ENCODE peak calls at places on chromosomes 11 and 22, in eight cellular contexts. One of them, this sample, is unnamed.

GRCh38 chr11:119100246-119100959 is 1.2 kb downstream of the DPAGT1 start:
- DNase-seq in sciatic nerve: no peak
- DNase-seq in GM04503: no peak
- DNase-seq in activated CD8-positive, alpha-beta memory T cell treated with anti-CD3 and anti-CD28 coated beads for 1 hour: no peak
- DNase-seq in hepatocyte: peak
- DNase-seq in adrenal gland: no peak
- DNase-seq in heart right ventricle: no peak
- DNase-seq in heart left ventricle: no peak
- DNase-seq in this sample: no peak

GRCh38 chr11:113615098-113615497 is 91.0 kb downstream of the TMPRSS5 start:
- DNase-seq in sciatic nerve: no peak
- DNase-seq in GM04503: no peak
- DNase-seq in activated CD8-positive, alpha-beta memory T cell treated with anti-CD3 and anti-CD28 coated beads for 1 hour: no peak
- DNase-seq in hepatocyte: no peak
- DNase-seq in adrenal gland: no peak
- DNase-seq in heart right ventricle: no peak
- DNase-seq in heart left ventricle: no peak
- DNase-seq in this sample: no peak

GRCh38 chr11:250274-250673 is 13.5 kb downstream of the PSMD13 start:
- DNase-seq in sciatic nerve: no peak
- DNase-seq in GM04503: no peak
- DNase-seq in activated CD8-positive, alpha-beta memory T cell treated with anti-CD3 and anti-CD28 coated beads for 1 hour: no peak
- DNase-seq in hepatocyte: no peak
- DNase-seq in adrenal gland: no peak
- DNase-seq in heart right ventricle: no peak
- DNase-seq in heart left ventricle: no peak
- DNase-seq in this sample: no peak

GRCh38 chr22:22974156-22974555 is 86.5 kb downstream of the IGLL5 start:
- DNase-seq in sciatic nerve: no peak
- DNase-seq in GM04503: no peak
- DNase-seq in activated CD8-positive, alpha-beta memory T cell treated with anti-CD3 and anti-CD28 coated beads for 1 hour: no peak
- DNase-seq in hepatocyte: no peak
- DNase-seq in adrenal gland: no peak
- DNase-seq in heart right ventricle: no peak
- DNase-seq in heart left ventricle: no peak
- DNase-seq in this sample: no peak

GRCh38 chr22:38569181-38569971 is 607 bp downstream of the DMC1 start:
- DNase-seq in sciatic nerve: peak
- DNase-seq in GM04503: no peak
- DNase-seq in activated CD8-positive, alpha-beta memory T cell treated with anti-CD3 and anti-CD28 coated beads for 1 hour: no peak
- DNase-seq in hepatocyte: no peak
- DNase-seq in adrenal gland: no peak
- DNase-seq in heart right ventricle: peak
- DNase-seq in heart left ventricle: no peak
- DNase-seq in this sample: no peak

GRCh38 chr22:39179841-39180335 is 27.4 kb upstream of the CBX7 start:
- DNase-seq in sciatic nerve: peak
- DNase-seq in GM04503: no peak
- DNase-seq in activated CD8-positive, alpha-beta memory T cell treated with anti-CD3 and anti-CD28 coated beads for 1 hour: no peak
- DNase-seq in hepatocyte: no peak
- DNase-seq in adrenal gland: no peak
- DNase-seq in heart right ventricle: no peak
- DNase-seq in heart left ventricle: no peak
- DNase-seq in this sample: no peak

GRCh38 chr11:102197759-102198158 is 87.5 kb downstream of the YAP1 start:
- DNase-seq in sciatic nerve: peak
- DNase-seq in GM04503: no peak
- DNase-seq in activated CD8-positive, alpha-beta memory T cell treated with anti-CD3 and anti-CD28 coated beads for 1 hour: no peak
- DNase-seq in hepatocyte: no peak
- DNase-seq in adrenal gland: no peak
- DNase-seq in heart right ventricle: no peak
- DNase-seq in heart left ventricle: no peak
- DNase-seq in this sample: no peak

GRCh38 chr11:106733518-106734162 is 284.6 kb downstream of the GUCY1A2 start:
- DNase-seq in sciatic nerve: no peak
- DNase-seq in GM04503: no peak
- DNase-seq in activated CD8-positive, alpha-beta memory T cell treated with anti-CD3 and anti-CD28 coated beads for 1 hour: no peak
- DNase-seq in hepatocyte: no peak
- DNase-seq in adrenal gland: no peak
- DNase-seq in heart right ventricle: no peak
- DNase-seq in heart left ventricle: no peak
- DNase-seq in this sample: no peak

GRCh38 chr11:120867531-120867930 is 156.4 kb upstream of the TBCEL start:
- DNase-seq in sciatic nerve: no peak
- DNase-seq in GM04503: no peak
- DNase-seq in activated CD8-positive, alpha-beta memory T cell treated with anti-CD3 and anti-CD28 coated beads for 1 hour: no peak
- DNase-seq in hepatocyte: no peak
- DNase-seq in adrenal gland: no peak
- DNase-seq in heart right ventricle: no peak
- DNase-seq in heart left ventricle: no peak
- DNase-seq in this sample: no peak

GRCh38 chr22:42268852-42269406 is 1.5 kb downstream of the TCF20 start:
- DNase-seq in sciatic nerve: no peak
- DNase-seq in GM04503: no peak
- DNase-seq in activated CD8-positive, alpha-beta memory T cell treated with anti-CD3 and anti-CD28 coated beads for 1 hour: no peak
- DNase-seq in hepatocyte: no peak
- DNase-seq in adrenal gland: no peak
- DNase-seq in heart right ventricle: no peak
- DNase-seq in heart left ventricle: no peak
- DNase-seq in this sample: no peak

GRCh38 chr22:24588370-24588755 is 4.5 kb downstream of the LRRC75B start:
- DNase-seq in sciatic nerve: peak
- DNase-seq in GM04503: no peak
- DNase-seq in activated CD8-positive, alpha-beta memory T cell treated with anti-CD3 and anti-CD28 coated beads for 1 hour: no peak
- DNase-seq in hepatocyte: no peak
- DNase-seq in adrenal gland: no peak
- DNase-seq in heart right ventricle: peak
- DNase-seq in heart left ventricle: no peak
- DNase-seq in this sample: no peak

GRCh38 chr22:38262051-38262795 is 10.6 kb downstream of the TMEM184B start:
- DNase-seq in sciatic nerve: no peak
- DNase-seq in GM04503: no peak
- DNase-seq in activated CD8-positive, alpha-beta memory T cell treated with anti-CD3 and anti-CD28 coated beads for 1 hour: no peak
- DNase-seq in hepatocyte: no peak
- DNase-seq in adrenal gland: peak
- DNase-seq in heart right ventricle: peak
- DNase-seq in heart left ventricle: peak
- DNase-seq in this sample: no peak

GRCh38 chr22:36237462-36238347 is 1.6 kb downstream of the APOL2 start:
- DNase-seq in sciatic nerve: no peak
- DNase-seq in GM04503: no peak
- DNase-seq in activated CD8-positive, alpha-beta memory T cell treated with anti-CD3 and anti-CD28 coated beads for 1 hour: no peak
- DNase-seq in hepatocyte: no peak
- DNase-seq in adrenal gland: no peak
- DNase-seq in heart right ventricle: no peak
- DNase-seq in heart left ventricle: no peak
- DNase-seq in this sample: no peak

GRCh38 chr22:47032091-47032943 is 269.9 kb downstream of the TBC1D22A start:
- DNase-seq in sciatic nerve: no peak
- DNase-seq in GM04503: no peak
- DNase-seq in activated CD8-positive, alpha-beta memory T cell treated with anti-CD3 and anti-CD28 coated beads for 1 hour: no peak
- DNase-seq in hepatocyte: no peak
- DNase-seq in adrenal gland: no peak
- DNase-seq in heart right ventricle: no peak
- DNase-seq in heart left ventricle: peak
- DNase-seq in this sample: no peak

GRCh38 chr11:114156766-114157165 is 97.3 kb downstream of the ZBTB16 start:
- DNase-seq in sciatic nerve: no peak
- DNase-seq in GM04503: no peak
- DNase-seq in activated CD8-positive, alpha-beta memory T cell treated with anti-CD3 and anti-CD28 coated beads for 1 hour: no peak
- DNase-seq in hepatocyte: no peak
- DNase-seq in adrenal gland: peak
- DNase-seq in heart right ventricle: no peak
- DNase-seq in heart left ventricle: no peak
- DNase-seq in this sample: no peak

GRCh38 chr11:59158206-59159068 is 13.5 kb upstream of the DTX4 start:
- DNase-seq in sciatic nerve: peak
- DNase-seq in GM04503: no peak
- DNase-seq in activated CD8-positive, alpha-beta memory T cell treated with anti-CD3 and anti-CD28 coated beads for 1 hour: peak
- DNase-seq in hepatocyte: peak
- DNase-seq in adrenal gland: peak
- DNase-seq in heart right ventricle: no peak
- DNase-seq in heart left ventricle: no peak
- DNase-seq in this sample: no peak

GRCh38 chr11:28606930-28607329 is 498.7 kb downstream of the METTL15 start:
- DNase-seq in sciatic nerve: no peak
- DNase-seq in GM04503: no peak
- DNase-seq in activated CD8-positive, alpha-beta memory T cell treated with anti-CD3 and anti-CD28 coated beads for 1 hour: no peak
- DNase-seq in hepatocyte: no peak
- DNase-seq in adrenal gland: no peak
- DNase-seq in heart right ventricle: no peak
- DNase-seq in heart left ventricle: no peak
- DNase-seq in this sample: no peak

GRCh38 chr11:36177837-36178236 is 111.4 kb downstream of the COMMD9 start:
- DNase-seq in sciatic nerve: no peak
- DNase-seq in GM04503: no peak
- DNase-seq in activated CD8-positive, alpha-beta memory T cell treated with anti-CD3 and anti-CD28 coated beads for 1 hour: no peak
- DNase-seq in hepatocyte: no peak
- DNase-seq in adrenal gland: no peak
- DNase-seq in heart right ventricle: no peak
- DNase-seq in heart left ventricle: no peak
- DNase-seq in this sample: no peak

GRCh38 chr22:46866591-46866990 is 104.1 kb downstream of the TBC1D22A start:
- DNase-seq in sciatic nerve: no peak
- DNase-seq in GM04503: peak
- DNase-seq in activated CD8-positive, alpha-beta memory T cell treated with anti-CD3 and anti-CD28 coated beads for 1 hour: no peak
- DNase-seq in hepatocyte: no peak
- DNase-seq in adrenal gland: no peak
- DNase-seq in heart right ventricle: no peak
- DNase-seq in heart left ventricle: no peak
- DNase-seq in this sample: no peak

GRCh38 chr11:57146301-57146700 is 35.5 kb upstream of the LRRC55 start:
- DNase-seq in sciatic nerve: no peak
- DNase-seq in GM04503: no peak
- DNase-seq in activated CD8-positive, alpha-beta memory T cell treated with anti-CD3 and anti-CD28 coated beads for 1 hour: no peak
- DNase-seq in hepatocyte: no peak
- DNase-seq in adrenal gland: no peak
- DNase-seq in heart right ventricle: no peak
- DNase-seq in heart left ventricle: no peak
- DNase-seq in this sample: no peak

GRCh38 chr11:125479113-125479512 is 17.0 kb downstream of the FEZ1 start:
- DNase-seq in sciatic nerve: no peak
- DNase-seq in GM04503: no peak
- DNase-seq in activated CD8-positive, alpha-beta memory T cell treated with anti-CD3 and anti-CD28 coated beads for 1 hour: no peak
- DNase-seq in hepatocyte: no peak
- DNase-seq in adrenal gland: no peak
- DNase-seq in heart right ventricle: no peak
- DNase-seq in heart left ventricle: no peak
- DNase-seq in this sample: no peak

GRCh38 chr22:42614312-42615091 is at the start of gene POLDIP3:
- DNase-seq in sciatic nerve: peak
- DNase-seq in GM04503: peak
- DNase-seq in activated CD8-positive, alpha-beta memory T cell treated with anti-CD3 and anti-CD28 coated beads for 1 hour: peak
- DNase-seq in hepatocyte: peak
- DNase-seq in adrenal gland: peak
- DNase-seq in heart right ventricle: peak
- DNase-seq in heart left ventricle: peak
- DNase-seq in this sample: peak

GRCh38 chr22:46791201-46791731 is 28.8 kb downstream of the TBC1D22A start:
- DNase-seq in sciatic nerve: peak
- DNase-seq in GM04503: no peak
- DNase-seq in activated CD8-positive, alpha-beta memory T cell treated with anti-CD3 and anti-CD28 coated beads for 1 hour: peak
- DNase-seq in hepatocyte: no peak
- DNase-seq in adrenal gland: peak
- DNase-seq in heart right ventricle: no peak
- DNase-seq in heart left ventricle: peak
- DNase-seq in this sample: no peak

GRCh38 chr11:121029813-121030445 is 6.0 kb downstream of the TBCEL start:
- DNase-seq in sciatic nerve: no peak
- DNase-seq in GM04503: no peak
- DNase-seq in activated CD8-positive, alpha-beta memory T cell treated with anti-CD3 and anti-CD28 coated beads for 1 hour: no peak
- DNase-seq in hepatocyte: no peak
- DNase-seq in adrenal gland: no peak
- DNase-seq in heart right ventricle: no peak
- DNase-seq in heart left ventricle: no peak
- DNase-seq in this sample: no peak

GRCh38 chr22:20508815-20509271 is 1.4 kb downstream of the MED15 start:
- DNase-seq in sciatic nerve: no peak
- DNase-seq in GM04503: no peak
- DNase-seq in activated CD8-positive, alpha-beta memory T cell treated with anti-CD3 and anti-CD28 coated beads for 1 hour: no peak
- DNase-seq in hepatocyte: no peak
- DNase-seq in adrenal gland: no peak
- DNase-seq in heart right ventricle: no peak
- DNase-seq in heart left ventricle: no peak
- DNase-seq in this sample: no peak

GRCh38 chr11:94938399-94939055 is 34.8 kb downstream of the CWC15 start:
- DNase-seq in sciatic nerve: peak
- DNase-seq in GM04503: peak
- DNase-seq in activated CD8-positive, alpha-beta memory T cell treated with anti-CD3 and anti-CD28 coated beads for 1 hour: no peak
- DNase-seq in hepatocyte: no peak
- DNase-seq in adrenal gland: peak
- DNase-seq in heart right ventricle: peak
- DNase-seq in heart left ventricle: peak
- DNase-seq in this sample: no peak

GRCh38 chr11:98772799-98773198 is 247.9 kb upstream of the CNTN5 start:
- DNase-seq in sciatic nerve: no peak
- DNase-seq in GM04503: no peak
- DNase-seq in activated CD8-positive, alpha-beta memory T cell treated with anti-CD3 and anti-CD28 coated beads for 1 hour: no peak
- DNase-seq in hepatocyte: no peak
- DNase-seq in adrenal gland: no peak
- DNase-seq in heart right ventricle: no peak
- DNase-seq in heart left ventricle: no peak
- DNase-seq in this sample: no peak

GRCh38 chr11:79173615-79174014 is 267.2 kb downstream of the TENM4 start:
- DNase-seq in sciatic nerve: no peak
- DNase-seq in GM04503: peak
- DNase-seq in activated CD8-positive, alpha-beta memory T cell treated with anti-CD3 and anti-CD28 coated beads for 1 hour: no peak
- DNase-seq in hepatocyte: peak
- DNase-seq in adrenal gland: no peak
- DNase-seq in heart right ventricle: no peak
- DNase-seq in heart left ventricle: peak
- DNase-seq in this sample: no peak

GRCh38 chr11:33718441-33718840 is 17.8 kb downstream of the CD59 start:
- DNase-seq in sciatic nerve: no peak
- DNase-seq in GM04503: no peak
- DNase-seq in activated CD8-positive, alpha-beta memory T cell treated with anti-CD3 and anti-CD28 coated beads for 1 hour: no peak
- DNase-seq in hepatocyte: no peak
- DNase-seq in adrenal gland: no peak
- DNase-seq in heart right ventricle: no peak
- DNase-seq in heart left ventricle: no peak
- DNase-seq in this sample: no peak

GRCh38 chr11:36131719-36132349 is 157.4 kb downstream of the COMMD9 start:
- DNase-seq in sciatic nerve: peak
- DNase-seq in GM04503: no peak
- DNase-seq in activated CD8-positive, alpha-beta memory T cell treated with anti-CD3 and anti-CD28 coated beads for 1 hour: no peak
- DNase-seq in hepatocyte: peak
- DNase-seq in adrenal gland: peak
- DNase-seq in heart right ventricle: peak
- DNase-seq in heart left ventricle: peak
- DNase-seq in this sample: no peak

GRCh38 chr11:22640862-22641261 is 15.2 kb upstream of the FANCF start:
- DNase-seq in sciatic nerve: no peak
- DNase-seq in GM04503: no peak
- DNase-seq in activated CD8-positive, alpha-beta memory T cell treated with anti-CD3 and anti-CD28 coated beads for 1 hour: no peak
- DNase-seq in hepatocyte: no peak
- DNase-seq in adrenal gland: no peak
- DNase-seq in heart right ventricle: no peak
- DNase-seq in heart left ventricle: no peak
- DNase-seq in this sample: no peak

GRCh38 chr11:61683116-61683515 is 2.9 kb downstream of the DAGLA start:
- DNase-seq in sciatic nerve: no peak
- DNase-seq in GM04503: no peak
- DNase-seq in activated CD8-positive, alpha-beta memory T cell treated with anti-CD3 and anti-CD28 coated beads for 1 hour: no peak
- DNase-seq in hepatocyte: no peak
- DNase-seq in adrenal gland: no peak
- DNase-seq in heart right ventricle: no peak
- DNase-seq in heart left ventricle: no peak
- DNase-seq in this sample: no peak

GRCh38 chr11:129930743-129931142 is 35.4 kb upstream of the NFRKB start:
- DNase-seq in sciatic nerve: no peak
- DNase-seq in GM04503: no peak
- DNase-seq in activated CD8-positive, alpha-beta memory T cell treated with anti-CD3 and anti-CD28 coated beads for 1 hour: no peak
- DNase-seq in hepatocyte: no peak
- DNase-seq in adrenal gland: no peak
- DNase-seq in heart right ventricle: no peak
- DNase-seq in heart left ventricle: no peak
- DNase-seq in this sample: no peak